ENCODE peak calls at places on chromosomes 12 and 14, in eight cellular contexts. One of them, this sample, is unnamed.

GRCh38 chr12:132986885-132987225 is 688 bp downstream of the ZNF26 start:
- DNase-seq in lower lobe of right lung: no peak
- DNase-seq in mucosa of descending colon: no peak
- DNase-seq in T-helper 9 cell: no peak
- DNase-seq in germinal center: no peak
- DNase-seq in stimulated activated CD8-positive, alpha-beta memory T cell treated with anti-CD3 and anti-CD28 coated beads, Interleukin-12 subunit alpha, Interleukin-12 subunit beta, amount 100 ng/mL, for 4 hours: no peak
- DNase-seq in activated CD4-positive, alpha-beta memory T cell treated with anti-CD3 and anti-CD28 coated beads for 36 hours: no peak
- DNase-seq in GM10248: no peak
- DNase-seq in this sample: no peak

GRCh38 chr14:92516966-92517350 is 3.4 kb downstream of the RIN3 start:
- DNase-seq in lower lobe of right lung: no peak
- DNase-seq in mucosa of descending colon: no peak
- DNase-seq in T-helper 9 cell: no peak
- DNase-seq in germinal center: no peak
- DNase-seq in stimulated activated CD8-positive, alpha-beta memory T cell treated with anti-CD3 and anti-CD28 coated beads, Interleukin-12 subunit alpha, Interleukin-12 subunit beta, amount 100 ng/mL, for 4 hours: peak
- DNase-seq in activated CD4-positive, alpha-beta memory T cell treated with anti-CD3 and anti-CD28 coated beads for 36 hours: no peak
- DNase-seq in GM10248: no peak
- DNase-seq in this sample: no peak

GRCh38 chr14:105180598-105181528 is at the start of gene NUDT14:
- DNase-seq in lower lobe of right lung: peak
- DNase-seq in mucosa of descending colon: peak
- DNase-seq in T-helper 9 cell: peak
- DNase-seq in germinal center: peak
- DNase-seq in stimulated activated CD8-positive, alpha-beta memory T cell treated with anti-CD3 and anti-CD28 coated beads, Interleukin-12 subunit alpha, Interleukin-12 subunit beta, amount 100 ng/mL, for 4 hours: peak
- DNase-seq in activated CD4-positive, alpha-beta memory T cell treated with anti-CD3 and anti-CD28 coated beads for 36 hours: peak
- DNase-seq in GM10248: peak
- DNase-seq in this sample: peak

GRCh38 chr14:32524609-32525391 is 195.7 kb downstream of the AKAP6 start:
- DNase-seq in lower lobe of right lung: no peak
- DNase-seq in mucosa of descending colon: no peak
- DNase-seq in T-helper 9 cell: no peak
- DNase-seq in germinal center: no peak
- DNase-seq in stimulated activated CD8-positive, alpha-beta memory T cell treated with anti-CD3 and anti-CD28 coated beads, Interleukin-12 subunit alpha, Interleukin-12 subunit beta, amount 100 ng/mL, for 4 hours: no peak
- DNase-seq in activated CD4-positive, alpha-beta memory T cell treated with anti-CD3 and anti-CD28 coated beads for 36 hours: no peak
- DNase-seq in GM10248: no peak
- DNase-seq in this sample: peak

GRCh38 chr14:56341766-56342418 is 223.7 kb downstream of the PELI2 start:
- DNase-seq in lower lobe of right lung: no peak
- DNase-seq in mucosa of descending colon: no peak
- DNase-seq in T-helper 9 cell: no peak
- DNase-seq in germinal center: no peak
- DNase-seq in stimulated activated CD8-positive, alpha-beta memory T cell treated with anti-CD3 and anti-CD28 coated beads, Interleukin-12 subunit alpha, Interleukin-12 subunit beta, amount 100 ng/mL, for 4 hours: no peak
- DNase-seq in activated CD4-positive, alpha-beta memory T cell treated with anti-CD3 and anti-CD28 coated beads for 36 hours: no peak
- DNase-seq in GM10248: no peak
- DNase-seq in this sample: no peak

GRCh38 chr14:75295061-75295461 is 16.4 kb downstream of the FOS start:
- DNase-seq in lower lobe of right lung: peak
- DNase-seq in mucosa of descending colon: peak
- DNase-seq in T-helper 9 cell: no peak
- DNase-seq in germinal center: no peak
- DNase-seq in stimulated activated CD8-positive, alpha-beta memory T cell treated with anti-CD3 and anti-CD28 coated beads, Interleukin-12 subunit alpha, Interleukin-12 subunit beta, amount 100 ng/mL, for 4 hours: no peak
- DNase-seq in activated CD4-positive, alpha-beta memory T cell treated with anti-CD3 and anti-CD28 coated beads for 36 hours: peak
- DNase-seq in GM10248: no peak
- DNase-seq in this sample: peak

GRCh38 chr14:67668559-67668958 is 5.9 kb downstream of the VTI1B start:
- DNase-seq in lower lobe of right lung: no peak
- DNase-seq in mucosa of descending colon: no peak
- DNase-seq in T-helper 9 cell: no peak
- DNase-seq in germinal center: no peak
- DNase-seq in stimulated activated CD8-positive, alpha-beta memory T cell treated with anti-CD3 and anti-CD28 coated beads, Interleukin-12 subunit alpha, Interleukin-12 subunit beta, amount 100 ng/mL, for 4 hours: no peak
- DNase-seq in activated CD4-positive, alpha-beta memory T cell treated with anti-CD3 and anti-CD28 coated beads for 36 hours: peak
- DNase-seq in GM10248: no peak
- DNase-seq in this sample: no peak

GRCh38 chr14:100067481-100067880 is 2.3 kb downstream of the EVL start:
- DNase-seq in lower lobe of right lung: no peak
- DNase-seq in mucosa of descending colon: no peak
- DNase-seq in T-helper 9 cell: no peak
- DNase-seq in germinal center: no peak
- DNase-seq in stimulated activated CD8-positive, alpha-beta memory T cell treated with anti-CD3 and anti-CD28 coated beads, Interleukin-12 subunit alpha, Interleukin-12 subunit beta, amount 100 ng/mL, for 4 hours: no peak
- DNase-seq in activated CD4-positive, alpha-beta memory T cell treated with anti-CD3 and anti-CD28 coated beads for 36 hours: peak
- DNase-seq in GM10248: no peak
- DNase-seq in this sample: no peak

GRCh38 chr12:13374783-13375182 is 178.3 kb downstream of the EMP1 start:
- DNase-seq in lower lobe of right lung: no peak
- DNase-seq in mucosa of descending colon: no peak
- DNase-seq in T-helper 9 cell: no peak
- DNase-seq in germinal center: no peak
- DNase-seq in stimulated activated CD8-positive, alpha-beta memory T cell treated with anti-CD3 and anti-CD28 coated beads, Interleukin-12 subunit alpha, Interleukin-12 subunit beta, amount 100 ng/mL, for 4 hours: no peak
- DNase-seq in activated CD4-positive, alpha-beta memory T cell treated with anti-CD3 and anti-CD28 coated beads for 36 hours: no peak
- DNase-seq in GM10248: no peak
- DNase-seq in this sample: no peak

GRCh38 chr14:33061667-33062325 is 123.1 kb downstream of the NPAS3 start:
- DNase-seq in lower lobe of right lung: no peak
- DNase-seq in mucosa of descending colon: no peak
- DNase-seq in T-helper 9 cell: no peak
- DNase-seq in germinal center: no peak
- DNase-seq in stimulated activated CD8-positive, alpha-beta memory T cell treated with anti-CD3 and anti-CD28 coated beads, Interleukin-12 subunit alpha, Interleukin-12 subunit beta, amount 100 ng/mL, for 4 hours: no peak
- DNase-seq in activated CD4-positive, alpha-beta memory T cell treated with anti-CD3 and anti-CD28 coated beads for 36 hours: no peak
- DNase-seq in GM10248: no peak
- DNase-seq in this sample: no peak

GRCh38 chr14:65303902-65304222 is 108.7 kb upstream of the FUT8 start:
- DNase-seq in lower lobe of right lung: no peak
- DNase-seq in mucosa of descending colon: no peak
- DNase-seq in T-helper 9 cell: no peak
- DNase-seq in germinal center: no peak
- DNase-seq in stimulated activated CD8-positive, alpha-beta memory T cell treated with anti-CD3 and anti-CD28 coated beads, Interleukin-12 subunit alpha, Interleukin-12 subunit beta, amount 100 ng/mL, for 4 hours: no peak
- DNase-seq in activated CD4-positive, alpha-beta memory T cell treated with anti-CD3 and anti-CD28 coated beads for 36 hours: no peak
- DNase-seq in GM10248: no peak
- DNase-seq in this sample: no peak

GRCh38 chr14:36646664-36647416 is 14.8 kb upstream of the PAX9 start:
- DNase-seq in lower lobe of right lung: no peak
- DNase-seq in mucosa of descending colon: no peak
- DNase-seq in T-helper 9 cell: no peak
- DNase-seq in germinal center: no peak
- DNase-seq in stimulated activated CD8-positive, alpha-beta memory T cell treated with anti-CD3 and anti-CD28 coated beads, Interleukin-12 subunit alpha, Interleukin-12 subunit beta, amount 100 ng/mL, for 4 hours: no peak
- DNase-seq in activated CD4-positive, alpha-beta memory T cell treated with anti-CD3 and anti-CD28 coated beads for 36 hours: no peak
- DNase-seq in GM10248: peak
- DNase-seq in this sample: peak

GRCh38 chr14:105865266-105865903 is 339.0 kb downstream of the TMEM121 start:
- DNase-seq in lower lobe of right lung: no peak
- DNase-seq in mucosa of descending colon: no peak
- DNase-seq in T-helper 9 cell: no peak
- DNase-seq in germinal center: no peak
- DNase-seq in stimulated activated CD8-positive, alpha-beta memory T cell treated with anti-CD3 and anti-CD28 coated beads, Interleukin-12 subunit alpha, Interleukin-12 subunit beta, amount 100 ng/mL, for 4 hours: no peak
- DNase-seq in activated CD4-positive, alpha-beta memory T cell treated with anti-CD3 and anti-CD28 coated beads for 36 hours: peak
- DNase-seq in GM10248: no peak
- DNase-seq in this sample: no peak

GRCh38 chr12:67433393-67434175 is 164.4 kb downstream of the CAND1 start:
- DNase-seq in lower lobe of right lung: no peak
- DNase-seq in mucosa of descending colon: no peak
- DNase-seq in T-helper 9 cell: no peak
- DNase-seq in germinal center: no peak
- DNase-seq in stimulated activated CD8-positive, alpha-beta memory T cell treated with anti-CD3 and anti-CD28 coated beads, Interleukin-12 subunit alpha, Interleukin-12 subunit beta, amount 100 ng/mL, for 4 hours: no peak
- DNase-seq in activated CD4-positive, alpha-beta memory T cell treated with anti-CD3 and anti-CD28 coated beads for 36 hours: no peak
- DNase-seq in GM10248: no peak
- DNase-seq in this sample: no peak

GRCh38 chr12:86137936-86138335 is 118.3 kb downstream of the MGAT4C start:
- DNase-seq in lower lobe of right lung: no peak
- DNase-seq in mucosa of descending colon: no peak
- DNase-seq in T-helper 9 cell: no peak
- DNase-seq in germinal center: no peak
- DNase-seq in stimulated activated CD8-positive, alpha-beta memory T cell treated with anti-CD3 and anti-CD28 coated beads, Interleukin-12 subunit alpha, Interleukin-12 subunit beta, amount 100 ng/mL, for 4 hours: no peak
- DNase-seq in activated CD4-positive, alpha-beta memory T cell treated with anti-CD3 and anti-CD28 coated beads for 36 hours: no peak
- DNase-seq in GM10248: no peak
- DNase-seq in this sample: no peak

GRCh38 chr12:130780880-130781575 is 58.0 kb downstream of the STX2 start:
- DNase-seq in lower lobe of right lung: no peak
- DNase-seq in mucosa of descending colon: no peak
- DNase-seq in T-helper 9 cell: no peak
- DNase-seq in germinal center: no peak
- DNase-seq in stimulated activated CD8-positive, alpha-beta memory T cell treated with anti-CD3 and anti-CD28 coated beads, Interleukin-12 subunit alpha, Interleukin-12 subunit beta, amount 100 ng/mL, for 4 hours: no peak
- DNase-seq in activated CD4-positive, alpha-beta memory T cell treated with anti-CD3 and anti-CD28 coated beads for 36 hours: no peak
- DNase-seq in GM10248: no peak
- DNase-seq in this sample: no peak

GRCh38 chr14:94129758-94130414 is 482 bp upstream of the IFI27L2 start:
- DNase-seq in lower lobe of right lung: no peak
- DNase-seq in mucosa of descending colon: peak
- DNase-seq in T-helper 9 cell: peak
- DNase-seq in germinal center: peak
- DNase-seq in stimulated activated CD8-positive, alpha-beta memory T cell treated with anti-CD3 and anti-CD28 coated beads, Interleukin-12 subunit alpha, Interleukin-12 subunit beta, amount 100 ng/mL, for 4 hours: no peak
- DNase-seq in activated CD4-positive, alpha-beta memory T cell treated with anti-CD3 and anti-CD28 coated beads for 36 hours: peak
- DNase-seq in GM10248: no peak
- DNase-seq in this sample: peak

GRCh38 chr12:52010152-52010622 is 3.4 kb downstream of the TAMALIN start:
- DNase-seq in lower lobe of right lung: peak
- DNase-seq in mucosa of descending colon: peak
- DNase-seq in T-helper 9 cell: no peak
- DNase-seq in germinal center: no peak
- DNase-seq in stimulated activated CD8-positive, alpha-beta memory T cell treated with anti-CD3 and anti-CD28 coated beads, Interleukin-12 subunit alpha, Interleukin-12 subunit beta, amount 100 ng/mL, for 4 hours: no peak
- DNase-seq in activated CD4-positive, alpha-beta memory T cell treated with anti-CD3 and anti-CD28 coated beads for 36 hours: no peak
- DNase-seq in GM10248: no peak
- DNase-seq in this sample: peak

GRCh38 chr14:59585891-59586554 is 9.4 kb upstream of the CCDC175 start:
- DNase-seq in lower lobe of right lung: no peak
- DNase-seq in mucosa of descending colon: no peak
- DNase-seq in T-helper 9 cell: no peak
- DNase-seq in germinal center: no peak
- DNase-seq in stimulated activated CD8-positive, alpha-beta memory T cell treated with anti-CD3 and anti-CD28 coated beads, Interleukin-12 subunit alpha, Interleukin-12 subunit beta, amount 100 ng/mL, for 4 hours: no peak
- DNase-seq in activated CD4-positive, alpha-beta memory T cell treated with anti-CD3 and anti-CD28 coated beads for 36 hours: no peak
- DNase-seq in GM10248: no peak
- DNase-seq in this sample: no peak

GRCh38 chr12:119208626-119209061 is 29.9 kb downstream of the HSPB8 start:
- DNase-seq in lower lobe of right lung: peak
- DNase-seq in mucosa of descending colon: peak
- DNase-seq in T-helper 9 cell: no peak
- DNase-seq in germinal center: no peak
- DNase-seq in stimulated activated CD8-positive, alpha-beta memory T cell treated with anti-CD3 and anti-CD28 coated beads, Interleukin-12 subunit alpha, Interleukin-12 subunit beta, amount 100 ng/mL, for 4 hours: no peak
- DNase-seq in activated CD4-positive, alpha-beta memory T cell treated with anti-CD3 and anti-CD28 coated beads for 36 hours: no peak
- DNase-seq in GM10248: no peak
- DNase-seq in this sample: peak

GRCh38 chr12:115758886-115759620 is 518.4 kb downstream of the MED13L start:
- DNase-seq in lower lobe of right lung: no peak
- DNase-seq in mucosa of descending colon: no peak
- DNase-seq in T-helper 9 cell: no peak
- DNase-seq in germinal center: no peak
- DNase-seq in stimulated activated CD8-positive, alpha-beta memory T cell treated with anti-CD3 and anti-CD28 coated beads, Interleukin-12 subunit alpha, Interleukin-12 subunit beta, amount 100 ng/mL, for 4 hours: no peak
- DNase-seq in activated CD4-positive, alpha-beta memory T cell treated with anti-CD3 and anti-CD28 coated beads for 36 hours: no peak
- DNase-seq in GM10248: no peak
- DNase-seq in this sample: no peak

GRCh38 chr14:87888136-87888999 is 104.6 kb downstream of the GALC start:
- DNase-seq in lower lobe of right lung: no peak
- DNase-seq in mucosa of descending colon: peak
- DNase-seq in T-helper 9 cell: peak
- DNase-seq in germinal center: peak
- DNase-seq in stimulated activated CD8-positive, alpha-beta memory T cell treated with anti-CD3 and anti-CD28 coated beads, Interleukin-12 subunit alpha, Interleukin-12 subunit beta, amount 100 ng/mL, for 4 hours: no peak
- DNase-seq in activated CD4-positive, alpha-beta memory T cell treated with anti-CD3 and anti-CD28 coated beads for 36 hours: peak
- DNase-seq in GM10248: no peak
- DNase-seq in this sample: peak

GRCh38 chr14:64857979-64858740 is 21.5 kb downstream of the SPTB start:
- DNase-seq in lower lobe of right lung: no peak
- DNase-seq in mucosa of descending colon: no peak
- DNase-seq in T-helper 9 cell: no peak
- DNase-seq in germinal center: no peak
- DNase-seq in stimulated activated CD8-positive, alpha-beta memory T cell treated with anti-CD3 and anti-CD28 coated beads, Interleukin-12 subunit alpha, Interleukin-12 subunit beta, amount 100 ng/mL, for 4 hours: no peak
- DNase-seq in activated CD4-positive, alpha-beta memory T cell treated with anti-CD3 and anti-CD28 coated beads for 36 hours: no peak
- DNase-seq in GM10248: no peak
- DNase-seq in this sample: no peak